ENCODE peak calls at places on chromosomes 5 and 9, in nine cellular contexts. One of them, this sample, is unnamed.

GRCh38 chr9:135167839-135168378 is 80.4 kb downstream of the OLFM1 start:
- DNase-seq in GM12878: no peak
- DNase-seq in SK-N-SH: peak; percentile 51
- DNase-seq in breast epithelium: no peak
- DNase-seq in astrocyte of the cerebellum: no peak
- DNase-seq in mucosa of descending colon: no peak
- DNase-seq in prostate gland: no peak
- DNase-seq in progenitor cell of endocrine pancreas: no peak
- DNase-seq in fibroblast of mammary gland: no peak
- DNase-seq in this sample: no peak

GRCh38 chr5:89471556-89471955 is 588.6 kb upstream of the MEF2C start:
- DNase-seq in GM12878: no peak
- DNase-seq in SK-N-SH: no peak
- DNase-seq in breast epithelium: no peak
- DNase-seq in astrocyte of the cerebellum: no peak
- DNase-seq in mucosa of descending colon: no peak
- DNase-seq in prostate gland: no peak
- DNase-seq in progenitor cell of endocrine pancreas: no peak
- DNase-seq in fibroblast of mammary gland: peak; percentile 54
- DNase-seq in this sample: peak; percentile 50

GRCh38 chr9:123085916-123086315 is 52.4 kb downstream of the GPR21 start:
- DNase-seq in GM12878: no peak
- DNase-seq in SK-N-SH: no peak
- DNase-seq in breast epithelium: no peak
- DNase-seq in astrocyte of the cerebellum: no peak
- DNase-seq in mucosa of descending colon: no peak
- DNase-seq in prostate gland: no peak
- DNase-seq in progenitor cell of endocrine pancreas: no peak
- DNase-seq in fibroblast of mammary gland: no peak
- DNase-seq in this sample: no peak

GRCh38 chr9:78831726-78832125 is 534.8 kb downstream of the PSAT1 start:
- DNase-seq in GM12878: no peak
- DNase-seq in SK-N-SH: no peak
- DNase-seq in breast epithelium: no peak
- DNase-seq in astrocyte of the cerebellum: no peak
- DNase-seq in mucosa of descending colon: no peak
- DNase-seq in prostate gland: no peak
- DNase-seq in progenitor cell of endocrine pancreas: no peak
- DNase-seq in fibroblast of mammary gland: no peak
- DNase-seq in this sample: no peak

GRCh38 chr5:5492087-5492933 is 69.8 kb downstream of the ICE1 start:
- DNase-seq in GM12878: peak; percentile 25
- DNase-seq in SK-N-SH: peak; percentile 81
- DNase-seq in breast epithelium: no peak
- DNase-seq in astrocyte of the cerebellum: peak; percentile 47
- DNase-seq in mucosa of descending colon: peak; percentile 37
- DNase-seq in prostate gland: no peak
- DNase-seq in progenitor cell of endocrine pancreas: peak; percentile 20
- DNase-seq in fibroblast of mammary gland: peak; percentile 72
- DNase-seq in this sample: peak; percentile 4

GRCh38 chr9:96450613-96451544 is 910 bp downstream of the HABP4 start:
- DNase-seq in GM12878: no peak
- DNase-seq in SK-N-SH: peak; percentile 77
- DNase-seq in breast epithelium: no peak
- DNase-seq in astrocyte of the cerebellum: peak; percentile 11
- DNase-seq in mucosa of descending colon: peak; percentile 40
- DNase-seq in prostate gland: peak; percentile 12
- DNase-seq in progenitor cell of endocrine pancreas: peak; percentile 22
- DNase-seq in fibroblast of mammary gland: peak; percentile 35
- DNase-seq in this sample: no peak

GRCh38 chr9:89400398-89401116 is 82.3 kb downstream of the SECISBP2 start:
- DNase-seq in GM12878: no peak
- DNase-seq in SK-N-SH: no peak
- DNase-seq in breast epithelium: no peak
- DNase-seq in astrocyte of the cerebellum: no peak
- DNase-seq in mucosa of descending colon: no peak
- DNase-seq in prostate gland: no peak
- DNase-seq in progenitor cell of endocrine pancreas: no peak
- DNase-seq in fibroblast of mammary gland: no peak
- DNase-seq in this sample: no peak

GRCh38 chr5:133384120-133384855 is 228.1 kb downstream of the FSTL4 start:
- DNase-seq in GM12878: no peak
- DNase-seq in SK-N-SH: no peak
- DNase-seq in breast epithelium: no peak
- DNase-seq in astrocyte of the cerebellum: no peak
- DNase-seq in mucosa of descending colon: no peak
- DNase-seq in prostate gland: no peak
- DNase-seq in progenitor cell of endocrine pancreas: no peak
- DNase-seq in fibroblast of mammary gland: no peak
- DNase-seq in this sample: no peak

GRCh38 chr5:90408571-90409317 is 812 bp downstream of the CETN3 start:
- DNase-seq in GM12878: peak; percentile 4
- DNase-seq in SK-N-SH: peak; percentile 21
- DNase-seq in breast epithelium: no peak
- DNase-seq in astrocyte of the cerebellum: no peak
- DNase-seq in mucosa of descending colon: peak; percentile 20
- DNase-seq in prostate gland: no peak
- DNase-seq in progenitor cell of endocrine pancreas: no peak
- DNase-seq in fibroblast of mammary gland: no peak
- DNase-seq in this sample: no peak

GRCh38 chr9:134067904-134068741 is at the start of gene BRD3:
- DNase-seq in GM12878: peak; percentile 17
- DNase-seq in SK-N-SH: peak; percentile 98
- DNase-seq in breast epithelium: peak; percentile 76
- DNase-seq in astrocyte of the cerebellum: peak; percentile 68
- DNase-seq in mucosa of descending colon: peak; percentile 83
- DNase-seq in prostate gland: peak; percentile 83
- DNase-seq in progenitor cell of endocrine pancreas: peak; percentile 64
- DNase-seq in fibroblast of mammary gland: peak; percentile 83
- DNase-seq in this sample: peak; percentile 10

GRCh38 chr5:133113331-133114061 is 61.7 kb downstream of the HSPA4 start:
- DNase-seq in GM12878: no peak
- DNase-seq in SK-N-SH: no peak
- DNase-seq in breast epithelium: no peak
- DNase-seq in astrocyte of the cerebellum: peak; percentile 23
- DNase-seq in mucosa of descending colon: no peak
- DNase-seq in prostate gland: no peak
- DNase-seq in progenitor cell of endocrine pancreas: no peak
- DNase-seq in fibroblast of mammary gland: peak; percentile 46
- DNase-seq in this sample: no peak

GRCh38 chr5:2746642-2747041 is 4.8 kb downstream of the IRX2 start:
- DNase-seq in GM12878: no peak
- DNase-seq in SK-N-SH: no peak
- DNase-seq in breast epithelium: no peak
- DNase-seq in astrocyte of the cerebellum: no peak
- DNase-seq in mucosa of descending colon: no peak
- DNase-seq in prostate gland: no peak
- DNase-seq in progenitor cell of endocrine pancreas: no peak
- DNase-seq in fibroblast of mammary gland: peak; percentile 63
- DNase-seq in this sample: no peak

GRCh38 chr9:24587883-24588282 is 42.2 kb upstream of the IZUMO3 start:
- DNase-seq in GM12878: no peak
- DNase-seq in SK-N-SH: no peak
- DNase-seq in breast epithelium: no peak
- DNase-seq in astrocyte of the cerebellum: no peak
- DNase-seq in mucosa of descending colon: no peak
- DNase-seq in prostate gland: no peak
- DNase-seq in progenitor cell of endocrine pancreas: no peak
- DNase-seq in fibroblast of mammary gland: no peak
- DNase-seq in this sample: no peak

GRCh38 chr5:142087920-142088679 is 20.5 kb upstream of the NDFIP1 start:
- DNase-seq in GM12878: no peak
- DNase-seq in SK-N-SH: no peak
- DNase-seq in breast epithelium: no peak
- DNase-seq in astrocyte of the cerebellum: no peak
- DNase-seq in mucosa of descending colon: no peak
- DNase-seq in prostate gland: no peak
- DNase-seq in progenitor cell of endocrine pancreas: no peak
- DNase-seq in fibroblast of mammary gland: no peak
- DNase-seq in this sample: no peak

GRCh38 chr9:89137548-89138462 is 40.8 kb downstream of the SHC3 start:
- DNase-seq in GM12878: no peak
- DNase-seq in SK-N-SH: no peak
- DNase-seq in breast epithelium: peak; percentile 55
- DNase-seq in astrocyte of the cerebellum: peak; percentile 96
- DNase-seq in mucosa of descending colon: peak; percentile 47
- DNase-seq in prostate gland: peak; percentile 15
- DNase-seq in progenitor cell of endocrine pancreas: no peak
- DNase-seq in fibroblast of mammary gland: peak; percentile 97
- DNase-seq in this sample: peak; percentile 61

GRCh38 chr5:56481147-56481997 is 248.2 kb upstream of the ANKRD55 start:
- DNase-seq in GM12878: peak; percentile 23
- DNase-seq in SK-N-SH: peak; percentile 70
- DNase-seq in breast epithelium: no peak
- DNase-seq in astrocyte of the cerebellum: no peak
- DNase-seq in mucosa of descending colon: peak; percentile 57
- DNase-seq in prostate gland: peak; percentile 22
- DNase-seq in progenitor cell of endocrine pancreas: no peak
- DNase-seq in fibroblast of mammary gland: peak; percentile 19
- DNase-seq in this sample: no peak

GRCh38 chr5:80034962-80035821 is at the start of gene THBS4:
- DNase-seq in GM12878: no peak
- DNase-seq in SK-N-SH: peak; percentile 78
- DNase-seq in breast epithelium: no peak
- DNase-seq in astrocyte of the cerebellum: no peak
- DNase-seq in mucosa of descending colon: no peak
- DNase-seq in prostate gland: no peak
- DNase-seq in progenitor cell of endocrine pancreas: no peak
- DNase-seq in fibroblast of mammary gland: no peak
- DNase-seq in this sample: no peak

GRCh38 chr5:1946776-1947175 is 64.1 kb upstream of the IRX4 start:
- DNase-seq in GM12878: no peak
- DNase-seq in SK-N-SH: no peak
- DNase-seq in breast epithelium: no peak
- DNase-seq in astrocyte of the cerebellum: no peak
- DNase-seq in mucosa of descending colon: no peak
- DNase-seq in prostate gland: no peak
- DNase-seq in progenitor cell of endocrine pancreas: no peak
- DNase-seq in fibroblast of mammary gland: no peak
- DNase-seq in this sample: no peak

GRCh38 chr9:72828281-72828731 is 124.5 kb downstream of the ALDH1A1 start:
- DNase-seq in GM12878: no peak
- DNase-seq in SK-N-SH: no peak
- DNase-seq in breast epithelium: no peak
- DNase-seq in astrocyte of the cerebellum: peak; percentile 5
- DNase-seq in mucosa of descending colon: no peak
- DNase-seq in prostate gland: no peak
- DNase-seq in progenitor cell of endocrine pancreas: no peak
- DNase-seq in fibroblast of mammary gland: peak; percentile 36
- DNase-seq in this sample: no peak

DNA sequence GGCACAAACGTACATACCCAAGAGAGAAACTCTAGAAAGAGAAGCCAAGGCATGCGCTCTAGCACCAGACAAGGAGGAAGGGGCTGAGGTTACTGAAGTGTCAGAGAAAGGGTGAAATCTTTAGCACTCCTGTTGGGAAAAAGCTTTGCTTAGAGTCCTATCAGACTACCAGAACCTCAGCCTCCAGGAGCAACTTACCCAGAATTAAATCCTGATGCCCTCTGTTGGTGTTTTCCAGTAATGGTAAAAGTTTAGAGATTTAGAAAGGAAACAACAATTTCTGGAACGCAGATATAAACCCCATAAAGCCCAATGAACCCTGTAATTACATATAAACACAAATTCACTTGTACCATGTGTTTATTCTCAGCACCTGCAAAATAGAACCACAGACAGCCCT is 33.2 kb upstream of the ASTN2 start:
- DNase-seq in GM12878: no peak
- DNase-seq in SK-N-SH: peak; percentile 9
- DNase-seq in breast epithelium: no peak
- DNase-seq in astrocyte of the cerebellum: no peak
- DNase-seq in mucosa of descending colon: no peak
- DNase-seq in prostate gland: no peak
- DNase-seq in progenitor cell of endocrine pancreas: no peak
- DNase-seq in fibroblast of mammary gland: no peak
- DNase-seq in this sample: no peak
- TF ChIP-seq CTCF in GM12878: no peak
- TF ChIP-seq CTCF in SK-N-SH: no peak
- TF ChIP-seq CTCF in breast epithelium: no peak
- TF ChIP-seq CTCF in astrocyte of the cerebellum: no peak
- TF ChIP-seq CTCF in mucosa of descending colon: no peak
- TF ChIP-seq CTCF in prostate gland: no peak
- TF ChIP-seq CTCF in progenitor cell of endocrine pancreas: peak; percentile 42
- TF ChIP-seq CTCF in fibroblast of mammary gland: no peak
- TF ChIP-seq CTCF in this sample: no peak

DNA sequence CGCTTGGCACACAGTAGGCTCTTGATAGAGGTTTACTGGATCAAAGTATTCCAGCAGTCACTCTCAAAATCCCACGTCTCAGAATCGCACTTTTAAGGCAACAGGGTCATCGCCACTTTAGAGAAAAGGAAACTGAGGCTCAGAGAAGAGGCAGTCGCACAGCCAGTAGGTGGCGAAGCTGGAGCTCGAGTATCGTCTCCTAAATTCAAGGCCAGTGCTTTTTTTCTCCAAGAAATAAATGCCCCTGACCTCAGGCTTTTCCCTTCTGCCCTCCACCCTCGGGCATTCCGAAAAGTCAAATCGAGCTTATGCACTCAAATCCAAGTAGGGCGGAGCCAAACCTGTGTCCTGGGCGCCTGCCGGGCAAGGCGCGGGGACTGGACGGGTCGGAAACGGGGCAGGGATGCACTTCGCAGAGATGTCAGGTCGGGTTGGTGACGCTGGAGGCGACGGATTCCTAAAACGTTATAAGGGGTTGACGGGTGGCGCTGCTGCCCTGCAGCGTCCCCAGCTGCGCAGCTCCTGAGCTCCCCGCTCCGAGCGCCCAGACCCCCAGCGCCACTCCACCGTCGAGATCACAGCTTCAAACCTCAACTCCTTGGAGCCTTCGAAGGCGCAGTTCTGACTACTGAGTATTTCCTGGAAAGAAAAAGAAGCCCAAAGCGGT is 4.7 kb upstream of the FOXB2 start:
- DNase-seq in GM12878: no peak
- DNase-seq in SK-N-SH: no peak
- DNase-seq in breast epithelium: no peak
- DNase-seq in astrocyte of the cerebellum: no peak
- DNase-seq in mucosa of descending colon: no peak
- DNase-seq in prostate gland: no peak
- DNase-seq in progenitor cell of endocrine pancreas: no peak
- DNase-seq in fibroblast of mammary gland: no peak
- DNase-seq in this sample: no peak
- TF ChIP-seq CTCF in GM12878: no peak
- TF ChIP-seq CTCF in SK-N-SH: peak; percentile 37
- TF ChIP-seq CTCF in breast epithelium: no peak
- TF ChIP-seq CTCF in astrocyte of the cerebellum: peak; percentile 42
- TF ChIP-seq CTCF in mucosa of descending colon: no peak
- TF ChIP-seq CTCF in prostate gland: no peak
- TF ChIP-seq CTCF in progenitor cell of endocrine pancreas: peak; percentile 29
- TF ChIP-seq CTCF in fibroblast of mammary gland: peak; percentile 40
- TF ChIP-seq CTCF in this sample: peak; percentile 31

GRCh38 chr9:76419782-76420380 is 25.7 kb upstream of the RFK start:
- DNase-seq in GM12878: no peak
- DNase-seq in SK-N-SH: peak; percentile 29
- DNase-seq in breast epithelium: no peak
- DNase-seq in astrocyte of the cerebellum: no peak
- DNase-seq in mucosa of descending colon: peak; percentile 49
- DNase-seq in prostate gland: no peak
- DNase-seq in progenitor cell of endocrine pancreas: no peak
- DNase-seq in fibroblast of mammary gland: peak; percentile 41
- DNase-seq in this sample: no peak
- TF ChIP-seq CTCF in GM12878: peak; percentile 61
- TF ChIP-seq CTCF in SK-N-SH: peak; percentile 64
- TF ChIP-seq CTCF in breast epithelium: peak; percentile 11
- TF ChIP-seq CTCF in astrocyte of the cerebellum: peak; percentile 52
- TF ChIP-seq CTCF in mucosa of descending colon: peak; percentile 53
- TF ChIP-seq CTCF in prostate gland: no peak
- TF ChIP-seq CTCF in progenitor cell of endocrine pancreas: peak; percentile 50
- TF ChIP-seq CTCF in fibroblast of mammary gland: peak; percentile 72
- TF ChIP-seq CTCF in this sample: peak; percentile 44

GRCh38 chr5:159531554-159532105 is 201.3 kb upstream of the IL12B start:
- DNase-seq in GM12878: no peak
- DNase-seq in SK-N-SH: no peak
- DNase-seq in breast epithelium: no peak
- DNase-seq in astrocyte of the cerebellum: no peak
- DNase-seq in mucosa of descending colon: no peak
- DNase-seq in prostate gland: no peak
- DNase-seq in progenitor cell of endocrine pancreas: no peak
- DNase-seq in fibroblast of mammary gland: no peak
- DNase-seq in this sample: no peak
- TF ChIP-seq CTCF in GM12878: no peak
- TF ChIP-seq CTCF in SK-N-SH: peak; percentile 62
- TF ChIP-seq CTCF in breast epithelium: no peak
- TF ChIP-seq CTCF in astrocyte of the cerebellum: peak; percentile 16
- TF ChIP-seq CTCF in mucosa of descending colon: no peak
- TF ChIP-seq CTCF in prostate gland: no peak
- TF ChIP-seq CTCF in progenitor cell of endocrine pancreas: no peak
- TF ChIP-seq CTCF in fibroblast of mammary gland: peak; percentile 34
- TF ChIP-seq CTCF in this sample: peak; percentile 8